ENCODE peak calls at places on chromosomes 13 and 19, in nine cellular contexts. One of them, this sample, is unnamed.

GRCh38 chr13:85601526-85601925 is 197.7 kb downstream of the SLITRK6 start:
- DNase-seq in transverse colon: no peak
- DNase-seq in AG09309: no peak
- DNase-seq in lower lobe of right lung: no peak
- DNase-seq in cardiac muscle cell: no peak
- DNase-seq in NB4: no peak
- DNase-seq in GM12878: no peak
- DNase-seq in left lung: no peak
- DNase-seq in HCT116: no peak
- DNase-seq in this sample: no peak

GRCh38 chr13:32040689-32041088 is 9.1 kb downstream of the FRY start:
- DNase-seq in AG09309: no peak
- DNase-seq in lower lobe of right lung: no peak
- DNase-seq in cardiac muscle cell: no peak
- DNase-seq in GM12878: no peak
- DNase-seq in transverse colon: no peak
- DNase-seq in NB4: no peak
- DNase-seq in left lung: no peak
- DNase-seq in HCT116: no peak
- DNase-seq in this sample: no peak

GRCh38 chr13:48942131-48942530 is 33.6 kb upstream of the FNDC3A start:
- DNase-seq in transverse colon: no peak
- DNase-seq in cardiac muscle cell: no peak
- DNase-seq in lower lobe of right lung: no peak
- DNase-seq in left lung: no peak
- DNase-seq in NB4: no peak
- DNase-seq in AG09309: peak
- DNase-seq in HCT116: no peak
- DNase-seq in GM12878: no peak
- DNase-seq in this sample: no peak

GRCh38 chr19:33522371-33522662 is 726 bp upstream of the PEPD start:
- DNase-seq in left lung: no peak
- DNase-seq in NB4: no peak
- DNase-seq in AG09309: no peak
- DNase-seq in lower lobe of right lung: no peak
- DNase-seq in transverse colon: no peak
- DNase-seq in HCT116: no peak
- DNase-seq in cardiac muscle cell: no peak
- DNase-seq in GM12878: no peak
- DNase-seq in this sample: no peak

GRCh38 chr13:47678201-47678963 is 322.7 kb downstream of the SUCLA2 start:
- DNase-seq in cardiac muscle cell: no peak
- DNase-seq in HCT116: no peak
- DNase-seq in AG09309: no peak
- DNase-seq in left lung: no peak
- DNase-seq in GM12878: no peak
- DNase-seq in lower lobe of right lung: no peak
- DNase-seq in NB4: no peak
- DNase-seq in transverse colon: no peak
- DNase-seq in this sample: no peak

GRCh38 chr13:94713556-94714182 is 1.3 kb upstream of the SOX21 start:
- DNase-seq in transverse colon: no peak
- DNase-seq in left lung: no peak
- DNase-seq in AG09309: no peak
- DNase-seq in lower lobe of right lung: no peak
- DNase-seq in HCT116: no peak
- DNase-seq in cardiac muscle cell: no peak
- DNase-seq in GM12878: no peak
- DNase-seq in NB4: no peak
- DNase-seq in this sample: no peak

GRCh38 chr19:29858000-29858596 is 46.3 kb downstream of the CCNE1 start:
- DNase-seq in HCT116: no peak
- DNase-seq in cardiac muscle cell: peak
- DNase-seq in GM12878: no peak
- DNase-seq in NB4: peak
- DNase-seq in AG09309: no peak
- DNase-seq in lower lobe of right lung: no peak
- DNase-seq in transverse colon: peak
- DNase-seq in left lung: no peak
- DNase-seq in this sample: no peak

GRCh38 chr19:33818426-33818825 is 21.8 kb downstream of the KCTD15 start:
- DNase-seq in NB4: no peak
- DNase-seq in cardiac muscle cell: no peak
- DNase-seq in transverse colon: no peak
- DNase-seq in GM12878: no peak
- DNase-seq in AG09309: no peak
- DNase-seq in HCT116: no peak
- DNase-seq in lower lobe of right lung: peak
- DNase-seq in left lung: no peak
- DNase-seq in this sample: no peak

GRCh38 chr19:17942582-17943283 is 9.9 kb downstream of the CCDC124 start:
- DNase-seq in lower lobe of right lung: no peak
- DNase-seq in left lung: no peak
- DNase-seq in cardiac muscle cell: no peak
- DNase-seq in HCT116: no peak
- DNase-seq in transverse colon: no peak
- DNase-seq in AG09309: no peak
- DNase-seq in NB4: no peak
- DNase-seq in GM12878: no peak
- DNase-seq in this sample: no peak
- H3K4me3 ChIP-seq in lower lobe of right lung: no peak
- H3K4me3 ChIP-seq in left lung: no peak
- H3K4me3 ChIP-seq in cardiac muscle cell: no peak
- H3K4me3 ChIP-seq in HCT116: no peak
- H3K4me3 ChIP-seq in transverse colon: no peak
- H3K4me3 ChIP-seq in AG09309: no peak
- H3K4me3 ChIP-seq in NB4: no peak
- H3K4me3 ChIP-seq in GM12878: no peak
- H3K4me3 ChIP-seq in this sample: no peak

DNA sequence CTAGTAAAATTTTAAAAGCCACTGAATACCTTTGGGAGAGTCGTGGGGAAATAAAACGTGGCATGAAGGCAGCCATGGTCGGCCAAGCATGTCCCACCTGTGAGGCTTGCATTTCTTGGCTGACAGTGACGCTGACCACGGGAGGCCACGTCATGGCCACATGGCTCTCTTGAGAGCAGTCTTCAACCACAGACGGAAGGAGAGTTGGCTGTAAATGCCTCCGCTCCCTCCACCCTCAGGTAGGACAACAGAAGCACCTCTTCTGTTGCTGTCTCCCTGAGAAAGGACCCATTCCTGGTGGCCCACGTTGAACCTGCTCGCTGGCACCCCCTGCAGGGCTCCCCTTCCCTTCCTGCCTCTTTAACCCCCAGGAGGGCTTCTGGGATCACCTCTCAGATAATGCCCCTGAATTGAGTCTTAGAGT is 10.6 kb upstream of the LRRC25 start:
- DNase-seq in HCT116: no peak
- DNase-seq in GM12878: peak
- DNase-seq in cardiac muscle cell: no peak
- DNase-seq in NB4: peak
- DNase-seq in transverse colon: peak
- DNase-seq in left lung: peak
- DNase-seq in lower lobe of right lung: peak
- DNase-seq in AG09309: no peak
- DNase-seq in this sample: no peak
- TF ChIP-seq CTCF in HCT116: peak
- TF ChIP-seq CTCF in GM12878: peak
- TF ChIP-seq CTCF in cardiac muscle cell: peak
- TF ChIP-seq CTCF in NB4: peak
- TF ChIP-seq CTCF in transverse colon: peak
- TF ChIP-seq CTCF in left lung: peak
- TF ChIP-seq CTCF in lower lobe of right lung: peak
- TF ChIP-seq CTCF in AG09309: peak
- TF ChIP-seq CTCF in this sample: no peak

DNA sequence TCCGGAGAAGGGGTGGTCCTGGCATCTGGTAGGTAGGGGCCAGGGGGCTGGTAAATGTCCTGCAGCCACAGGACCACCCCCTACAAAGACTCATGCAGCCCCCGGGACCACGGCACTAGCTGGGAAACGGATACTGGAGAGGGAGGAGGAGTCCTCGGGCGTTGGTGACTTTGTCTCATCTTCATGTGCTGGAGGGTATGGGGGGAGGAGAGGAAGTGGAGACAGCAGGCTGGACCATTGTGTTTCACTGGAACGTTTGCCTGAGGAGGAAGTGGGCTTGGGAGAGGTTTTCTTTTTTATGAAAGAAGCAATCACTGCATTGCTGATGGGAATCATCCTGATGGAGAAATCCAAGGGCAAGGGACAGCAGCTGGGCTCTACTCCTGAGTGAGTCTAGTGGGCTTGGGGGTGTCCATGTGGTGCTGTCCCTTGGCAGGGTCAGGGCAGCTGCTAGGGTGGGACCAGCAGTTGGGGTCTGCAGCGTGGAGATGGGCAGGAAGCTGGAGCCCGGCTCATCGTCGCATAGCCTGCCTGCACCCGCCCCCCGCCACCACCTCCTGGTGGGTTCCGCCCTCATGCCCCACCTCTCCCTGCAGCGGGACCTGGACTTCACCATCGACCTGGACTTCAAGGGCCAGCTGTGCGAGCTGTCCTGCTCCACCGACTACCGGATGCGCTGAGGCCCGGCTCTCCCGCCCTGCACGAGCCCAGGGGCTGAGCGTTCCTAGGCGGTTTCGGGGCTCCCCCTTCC is 1.7 kb upstream of the ADM5 start:
- DNase-seq in transverse colon: no peak
- DNase-seq in cardiac muscle cell: no peak
- DNase-seq in GM12878: no peak
- DNase-seq in AG09309: no peak
- DNase-seq in NB4: no peak
- DNase-seq in HCT116: no peak
- DNase-seq in left lung: no peak
- DNase-seq in lower lobe of right lung: no peak
- DNase-seq in this sample: no peak
- H3K4me3 ChIP-seq in transverse colon: no peak
- H3K4me3 ChIP-seq in cardiac muscle cell: no peak
- H3K4me3 ChIP-seq in GM12878: no peak
- H3K4me3 ChIP-seq in AG09309: no peak
- H3K4me3 ChIP-seq in NB4: no peak
- H3K4me3 ChIP-seq in HCT116: no peak
- H3K4me3 ChIP-seq in left lung: no peak
- H3K4me3 ChIP-seq in lower lobe of right lung: peak
- H3K4me3 ChIP-seq in this sample: peak

GRCh38 chr19:35099155-35099896 is 16.3 kb upstream of the FXYD3 start:
- DNase-seq in transverse colon: no peak
- DNase-seq in GM12878: no peak
- DNase-seq in NB4: no peak
- DNase-seq in HCT116: no peak
- DNase-seq in left lung: no peak
- DNase-seq in lower lobe of right lung: no peak
- DNase-seq in AG09309: no peak
- DNase-seq in cardiac muscle cell: no peak
- DNase-seq in this sample: no peak

GRCh38 chr19:35093430-35093829 is 22.2 kb upstream of the FXYD3 start:
- DNase-seq in NB4: no peak
- DNase-seq in transverse colon: no peak
- DNase-seq in cardiac muscle cell: no peak
- DNase-seq in left lung: no peak
- DNase-seq in HCT116: no peak
- DNase-seq in GM12878: no peak
- DNase-seq in lower lobe of right lung: no peak
- DNase-seq in AG09309: no peak
- DNase-seq in this sample: no peak

GRCh38 chr19:35098413-35099049 is 17.1 kb upstream of the FXYD3 start:
- DNase-seq in NB4: no peak
- DNase-seq in transverse colon: no peak
- DNase-seq in HCT116: no peak
- DNase-seq in cardiac muscle cell: no peak
- DNase-seq in AG09309: no peak
- DNase-seq in lower lobe of right lung: no peak
- DNase-seq in left lung: no peak
- DNase-seq in GM12878: no peak
- DNase-seq in this sample: no peak

GRCh38 chr19:35093941-35094647 is 21.5 kb upstream of the FXYD3 start:
- DNase-seq in cardiac muscle cell: no peak
- DNase-seq in NB4: no peak
- DNase-seq in transverse colon: no peak
- DNase-seq in AG09309: no peak
- DNase-seq in lower lobe of right lung: peak
- DNase-seq in left lung: peak
- DNase-seq in GM12878: no peak
- DNase-seq in HCT116: no peak
- DNase-seq in this sample: no peak

GRCh38 chr19:35095667-35096368 is 19.8 kb upstream of the FXYD3 start:
- DNase-seq in transverse colon: no peak
- DNase-seq in lower lobe of right lung: no peak
- DNase-seq in HCT116: no peak
- DNase-seq in GM12878: no peak
- DNase-seq in left lung: no peak
- DNase-seq in cardiac muscle cell: no peak
- DNase-seq in AG09309: no peak
- DNase-seq in NB4: no peak
- DNase-seq in this sample: no peak
- TF ChIP-seq CTCF in transverse colon: no peak
- TF ChIP-seq CTCF in lower lobe of right lung: no peak
- TF ChIP-seq CTCF in HCT116: no peak
- TF ChIP-seq CTCF in GM12878: no peak
- TF ChIP-seq CTCF in left lung: no peak
- TF ChIP-seq CTCF in cardiac muscle cell: no peak
- TF ChIP-seq CTCF in AG09309: no peak
- TF ChIP-seq CTCF in NB4: no peak
- TF ChIP-seq CTCF in this sample: no peak

This sample was measured in coronary artery.